ENCODE peak calls at places on chromosomes 7 and 10, in ten cellular contexts. I is GM12865, Q is NCI-H774, R is sciatic nerve, F is mucosa of gallbladder, C is GM10248, W is hypothalamus, H is EH, E is NCI-H1105, G is NCI-H2081. J is an unnamed sample.
A peak's percentile ranks its signal among the peaks of the same experiment; 100 is the strongest.

GRCh38 chr10:132654708-132655661 is 117.4 kb downstream of the INPP5A start:
- DNase-seq in I (peak; percentile 61), Q (peak; percentile 3), R (peak; percentile 79), F (peak; percentile 43), C (peak; percentile 84), W (peak; percentile 44), H (peak; percentile 66), E (peak; percentile 38), G (no peak), J (peak; percentile 93)

GRCh38 chr7:510061-510481 is 9.6 kb downstream of the PDGFA start:
- DNase-seq in I (no peak), Q (no peak), R (no peak), F (no peak), C (no peak), W (no peak), H (no peak), E (no peak), G (no peak), J (no peak)

GRCh38 chr10:52652431-52653220 is 120.0 kb downstream of the MBL2 start:
- DNase-seq in I (no peak), Q (no peak), R (no peak), F (no peak), C (no peak), W (peak; percentile 12), H (peak; percentile 78), E (no peak), G (no peak), J (no peak)

GRCh38 chr7:134605978-134606923 is 40.4 kb upstream of the BPGM start:
- DNase-seq in I (peak; percentile 71), Q (peak; percentile 27), R (peak; percentile 87), F (peak; percentile 67), C (peak; percentile 58), W (peak; percentile 16), H (peak; percentile 77), E (peak; percentile 33), G (peak; percentile 65), J (peak; percentile 43)

GRCh38 chr7:132248841-132249590 is 327.3 kb downstream of the PLXNA4 start:
- DNase-seq in I (no peak), Q (no peak), R (no peak), F (no peak), C (no peak), W (no peak), H (no peak), E (no peak), G (no peak), J (no peak)

GRCh38 chr7:117269417-117269816 is 53.4 kb downstream of the WNT2 start:
- DNase-seq in I (no peak), Q (no peak), R (no peak), F (no peak), C (no peak), W (no peak), H (peak; percentile 97), E (no peak), G (no peak), J (peak; percentile 67)

GRCh38 chr10:45008524-45009161 is 7.9 kb downstream of the ZNF22 start:
- DNase-seq in I (peak; percentile 77), Q (peak; percentile 79), R (no peak), F (peak; percentile 55), C (peak; percentile 60), W (no peak), H (peak; percentile 89), E (peak; percentile 55), G (peak; percentile 33), J (peak; percentile 73)

GRCh38 chr10:1047937-1048336 is 982 bp downstream of the IDI1 start:
- DNase-seq in I (peak; percentile 41), Q (no peak), R (no peak), F (no peak), C (no peak), W (no peak), H (peak; percentile 24), E (no peak), G (no peak), J (no peak)

GRCh38 chr7:131244259-131244852 is 83.3 kb upstream of the MKLN1 start:
- DNase-seq in I (no peak), Q (no peak), R (no peak), F (no peak), C (no peak), W (peak; percentile 58), H (peak; percentile 97), E (no peak), G (no peak), J (peak; percentile 76)

GRCh38 chr10:27490807-27491206 is 13.3 kb upstream of the RAB18 start:
- DNase-seq in I (no peak), Q (no peak), R (no peak), F (no peak), C (no peak), W (no peak), H (peak; percentile 7), E (no peak), G (no peak), J (no peak)

GRCh38 chr10:6165221-6165725 is 37.5 kb upstream of the PFKFB3 start:
- DNase-seq in I (no peak), Q (no peak), R (no peak), F (no peak), C (no peak), W (no peak), H (no peak), E (no peak), G (no peak), J (no peak)

GRCh38 chr10:69451784-69452251 is 553 bp downstream of the TSPAN15 start:
- DNase-seq in I (no peak), Q (peak; percentile 29), R (no peak), F (peak; percentile 61), C (no peak), W (no peak), H (no peak), E (peak; percentile 20), G (no peak), J (no peak)

GRCh38 chr10:111967116-111967515 is 216.4 kb downstream of the GPAM start:
- DNase-seq in I (no peak), Q (no peak), R (no peak), F (no peak), C (no peak), W (no peak), H (no peak), E (no peak), G (no peak), J (no peak)

GRCh38 chr7:105677395-105677701 is 96.1 kb upstream of the EFCAB10 start:
- DNase-seq in I (no peak), Q (no peak), R (no peak), F (no peak), C (no peak), W (no peak), H (no peak), E (no peak), G (no peak), J (no peak)

GRCh38 chr10:86699541-86699940 is 31.2 kb downstream of the LDB3 start:
- DNase-seq in I (no peak), Q (no peak), R (no peak), F (no peak), C (no peak), W (no peak), H (no peak), E (no peak), G (no peak), J (no peak)

GRCh38 chr7:50349963-50350944 is 45.7 kb downstream of the IKZF1 start:
- DNase-seq in I (peak; percentile 93), Q (no peak), R (no peak), F (no peak), C (peak; percentile 57), W (no peak), H (no peak), E (no peak), G (no peak), J (no peak)

GRCh38 chr10:132446661-132447445 is 49.9 kb downstream of the PWWP2B start:
- DNase-seq in I (peak; percentile 42), Q (peak; percentile 37), R (no peak), F (no peak), C (peak; percentile 59), W (no peak), H (peak; percentile 60), E (no peak), G (peak; percentile 68), J (peak; percentile 62)

GRCh38 chr10:485776-486572 is 203.5 kb downstream of the DIP2C start:
- DNase-seq in I (no peak), Q (no peak), R (no peak), F (no peak), C (no peak), W (no peak), H (peak; percentile 28), E (peak; percentile 9), G (no peak), J (no peak)

GRCh38 chr7:40647719-40648118 is 512.9 kb downstream of the SUGCT start:
- DNase-seq in I (no peak), Q (no peak), R (no peak), F (no peak), C (no peak), W (no peak), H (peak; percentile 42), E (no peak), G (no peak), J (no peak)

GRCh38 chr10:71726673-71727428 is 7.3 kb upstream of the C10orf105 start:
- DNase-seq in I (peak; percentile 81), Q (no peak), R (no peak), F (no peak), C (peak; percentile 53), W (no peak), H (no peak), E (no peak), G (no peak), J (no peak)

GRCh38 chr7:110442386-110442837 is 648.5 kb upstream of the LRRN3 start:
- DNase-seq in I (peak; percentile 49), Q (peak; percentile 10), R (no peak), F (peak; percentile 26), C (peak; percentile 28), W (no peak), H (peak; percentile 64), E (no peak), G (peak; percentile 44), J (peak; percentile 46)

GRCh38 chr7:100485514-100485913 is 1.8 kb downstream of the NYAP1 start:
- DNase-seq in I (no peak), Q (no peak), R (no peak), F (no peak), C (peak; percentile 11), W (no peak), H (no peak), E (no peak), G (no peak), J (no peak)

GRCh38 chr7:118863961-118864360 is 639.5 kb downstream of the ANKRD7 start:
- DNase-seq in I (no peak), Q (no peak), R (no peak), F (no peak), C (no peak), W (no peak), H (no peak), E (no peak), G (no peak), J (no peak)

GRCh38 chr7:79876769-79877362 is 257.8 kb upstream of the GNAI1 start:
- DNase-seq in I (no peak), Q (no peak), R (no peak), F (no peak), C (no peak), W (no peak), H (peak; percentile 98), E (no peak), G (no peak), J (peak; percentile 23)

GRCh38 chr7:36420307-36420706 is 30.6 kb downstream of the ANLN start:
- DNase-seq in I (no peak), Q (no peak), R (no peak), F (no peak), C (no peak), W (no peak), H (no peak), E (no peak), G (no peak), J (no peak)

GRCh38 chr7:105876964-105877601 is 684 bp upstream of the ATXN7L1 start:
- DNase-seq in I (no peak), Q (no peak), R (peak; percentile 78), F (peak; percentile 24), C (no peak), W (no peak), H (peak; percentile 64), E (peak; percentile 70), G (peak; percentile 30), J (peak; percentile 47)

GRCh38 chr7:69208848-69209247 is 389.4 kb upstream of the AUTS2 start:
- DNase-seq in I (peak; percentile 80), Q (no peak), R (no peak), F (no peak), C (peak; percentile 32), W (no peak), H (no peak), E (no peak), G (no peak), J (no peak)

GRCh38 chr7:73668103-73668937 is 689 bp downstream of the VPS37D start:
- DNase-seq in I (no peak), Q (no peak), R (no peak), F (no peak), C (no peak), W (no peak), H (peak; percentile 26), E (no peak), G (no peak), J (peak; percentile 58)

J was measured in AG08396.